ENCODE peak calls at places on chromosomes 11 and 22, in nine cellular contexts. One of them, this sample, is unnamed.

GRCh38 chr22:49207008-49207775 is 620.5 kb downstream of the BRD1 start:
- DNase-seq in NCI-H2171 treated with DMSO at 0.1 percent for 48 hours: no peak
- DNase-seq in DMS79 treated with DMSO at 0.1 percent for 48 hours: no peak
- DNase-seq in H54: no peak
- DNase-seq in aorta: peak
- DNase-seq in anterior cingulate cortex: no peak
- DNase-seq in stimulated activated CD4-positive, alpha-beta T cell treated with anti-CD3 and anti-CD28 coated beads, Interleukin-2, amount 100 ng/mL, for 48 hours: no peak
- DNase-seq in gastrocnemius medialis: no peak
- DNase-seq in NCI-H1092: no peak
- DNase-seq in this sample: no peak

GRCh38 chr22:50261615-50262459 is at the start of gene MAPK12:
- DNase-seq in NCI-H2171 treated with DMSO at 0.1 percent for 48 hours: peak
- DNase-seq in DMS79 treated with DMSO at 0.1 percent for 48 hours: peak
- DNase-seq in H54: peak
- DNase-seq in aorta: no peak
- DNase-seq in anterior cingulate cortex: no peak
- DNase-seq in stimulated activated CD4-positive, alpha-beta T cell treated with anti-CD3 and anti-CD28 coated beads, Interleukin-2, amount 100 ng/mL, for 48 hours: no peak
- DNase-seq in gastrocnemius medialis: peak
- DNase-seq in NCI-H1092: no peak
- DNase-seq in this sample: no peak

GRCh38 chr11:3959015-3959917 is 103.8 kb downstream of the STIM1 start:
- DNase-seq in NCI-H2171 treated with DMSO at 0.1 percent for 48 hours: no peak
- DNase-seq in DMS79 treated with DMSO at 0.1 percent for 48 hours: peak
- DNase-seq in H54: peak
- DNase-seq in aorta: no peak
- DNase-seq in anterior cingulate cortex: no peak
- DNase-seq in stimulated activated CD4-positive, alpha-beta T cell treated with anti-CD3 and anti-CD28 coated beads, Interleukin-2, amount 100 ng/mL, for 48 hours: no peak
- DNase-seq in gastrocnemius medialis: no peak
- DNase-seq in NCI-H1092: no peak
- DNase-seq in this sample: peak

GRCh38 chr11:13826505-13827278 is 135.8 kb upstream of the SPON1 start:
- DNase-seq in NCI-H2171 treated with DMSO at 0.1 percent for 48 hours: no peak
- DNase-seq in DMS79 treated with DMSO at 0.1 percent for 48 hours: no peak
- DNase-seq in H54: peak
- DNase-seq in aorta: no peak
- DNase-seq in anterior cingulate cortex: no peak
- DNase-seq in stimulated activated CD4-positive, alpha-beta T cell treated with anti-CD3 and anti-CD28 coated beads, Interleukin-2, amount 100 ng/mL, for 48 hours: no peak
- DNase-seq in gastrocnemius medialis: no peak
- DNase-seq in NCI-H1092: no peak
- DNase-seq in this sample: no peak

GRCh38 chr11:59614277-59615131 is 1.1 kb downstream of the OSBP start:
- DNase-seq in NCI-H2171 treated with DMSO at 0.1 percent for 48 hours: no peak
- DNase-seq in DMS79 treated with DMSO at 0.1 percent for 48 hours: no peak
- DNase-seq in H54: no peak
- DNase-seq in aorta: no peak
- DNase-seq in anterior cingulate cortex: no peak
- DNase-seq in stimulated activated CD4-positive, alpha-beta T cell treated with anti-CD3 and anti-CD28 coated beads, Interleukin-2, amount 100 ng/mL, for 48 hours: no peak
- DNase-seq in gastrocnemius medialis: no peak
- DNase-seq in NCI-H1092: no peak
- DNase-seq in this sample: peak

GRCh38 chr11:72712876-72713275 is 38.7 kb upstream of the PDE2A start:
- DNase-seq in NCI-H2171 treated with DMSO at 0.1 percent for 48 hours: no peak
- DNase-seq in DMS79 treated with DMSO at 0.1 percent for 48 hours: no peak
- DNase-seq in H54: no peak
- DNase-seq in aorta: no peak
- DNase-seq in anterior cingulate cortex: no peak
- DNase-seq in stimulated activated CD4-positive, alpha-beta T cell treated with anti-CD3 and anti-CD28 coated beads, Interleukin-2, amount 100 ng/mL, for 48 hours: no peak
- DNase-seq in gastrocnemius medialis: no peak
- DNase-seq in NCI-H1092: no peak
- DNase-seq in this sample: no peak

GRCh38 chr22:30602049-30602448 is 4.9 kb upstream of the TCN2 start:
- DNase-seq in NCI-H2171 treated with DMSO at 0.1 percent for 48 hours: peak
- DNase-seq in DMS79 treated with DMSO at 0.1 percent for 48 hours: no peak
- DNase-seq in H54: no peak
- DNase-seq in aorta: no peak
- DNase-seq in anterior cingulate cortex: no peak
- DNase-seq in stimulated activated CD4-positive, alpha-beta T cell treated with anti-CD3 and anti-CD28 coated beads, Interleukin-2, amount 100 ng/mL, for 48 hours: no peak
- DNase-seq in gastrocnemius medialis: no peak
- DNase-seq in NCI-H1092: no peak
- DNase-seq in this sample: peak

GRCh38 chr11:131688056-131688693 is 317.8 kb downstream of the NTM start:
- DNase-seq in NCI-H2171 treated with DMSO at 0.1 percent for 48 hours: no peak
- DNase-seq in DMS79 treated with DMSO at 0.1 percent for 48 hours: peak
- DNase-seq in H54: peak
- DNase-seq in aorta: peak
- DNase-seq in anterior cingulate cortex: peak
- DNase-seq in stimulated activated CD4-positive, alpha-beta T cell treated with anti-CD3 and anti-CD28 coated beads, Interleukin-2, amount 100 ng/mL, for 48 hours: peak
- DNase-seq in gastrocnemius medialis: no peak
- DNase-seq in NCI-H1092: peak
- DNase-seq in this sample: peak

GRCh38 chr11:128400382-128401203 is 186.8 kb downstream of the ETS1 start:
- DNase-seq in NCI-H2171 treated with DMSO at 0.1 percent for 48 hours: no peak
- DNase-seq in DMS79 treated with DMSO at 0.1 percent for 48 hours: no peak
- DNase-seq in H54: no peak
- DNase-seq in aorta: no peak
- DNase-seq in anterior cingulate cortex: no peak
- DNase-seq in stimulated activated CD4-positive, alpha-beta T cell treated with anti-CD3 and anti-CD28 coated beads, Interleukin-2, amount 100 ng/mL, for 48 hours: no peak
- DNase-seq in gastrocnemius medialis: no peak
- DNase-seq in NCI-H1092: no peak
- DNase-seq in this sample: no peak

GRCh38 chr11:8775341-8776133 is 92.9 kb downstream of the RPL27A start:
- DNase-seq in NCI-H2171 treated with DMSO at 0.1 percent for 48 hours: no peak
- DNase-seq in DMS79 treated with DMSO at 0.1 percent for 48 hours: no peak
- DNase-seq in H54: no peak
- DNase-seq in aorta: no peak
- DNase-seq in anterior cingulate cortex: no peak
- DNase-seq in stimulated activated CD4-positive, alpha-beta T cell treated with anti-CD3 and anti-CD28 coated beads, Interleukin-2, amount 100 ng/mL, for 48 hours: no peak
- DNase-seq in gastrocnemius medialis: peak
- DNase-seq in NCI-H1092: no peak
- DNase-seq in this sample: no peak

GRCh38 chr11:68282141-68282860 is 10.5 kb upstream of the C11orf24 start:
- DNase-seq in NCI-H2171 treated with DMSO at 0.1 percent for 48 hours: no peak
- DNase-seq in DMS79 treated with DMSO at 0.1 percent for 48 hours: no peak
- DNase-seq in H54: no peak
- DNase-seq in aorta: no peak
- DNase-seq in anterior cingulate cortex: no peak
- DNase-seq in stimulated activated CD4-positive, alpha-beta T cell treated with anti-CD3 and anti-CD28 coated beads, Interleukin-2, amount 100 ng/mL, for 48 hours: peak
- DNase-seq in gastrocnemius medialis: no peak
- DNase-seq in NCI-H1092: no peak
- DNase-seq in this sample: no peak

GRCh38 chr11:101129203-101129943 is at the start of gene PGR:
- DNase-seq in NCI-H2171 treated with DMSO at 0.1 percent for 48 hours: peak
- DNase-seq in DMS79 treated with DMSO at 0.1 percent for 48 hours: no peak
- DNase-seq in H54: no peak
- DNase-seq in aorta: peak
- DNase-seq in anterior cingulate cortex: no peak
- DNase-seq in stimulated activated CD4-positive, alpha-beta T cell treated with anti-CD3 and anti-CD28 coated beads, Interleukin-2, amount 100 ng/mL, for 48 hours: no peak
- DNase-seq in gastrocnemius medialis: no peak
- DNase-seq in NCI-H1092: no peak
- DNase-seq in this sample: peak

GRCh38 chr11:45518096-45518852 is 147.1 kb downstream of the CHST1 start:
- DNase-seq in NCI-H2171 treated with DMSO at 0.1 percent for 48 hours: peak
- DNase-seq in DMS79 treated with DMSO at 0.1 percent for 48 hours: no peak
- DNase-seq in H54: no peak
- DNase-seq in aorta: no peak
- DNase-seq in anterior cingulate cortex: no peak
- DNase-seq in stimulated activated CD4-positive, alpha-beta T cell treated with anti-CD3 and anti-CD28 coated beads, Interleukin-2, amount 100 ng/mL, for 48 hours: no peak
- DNase-seq in gastrocnemius medialis: no peak
- DNase-seq in NCI-H1092: no peak
- DNase-seq in this sample: peak

GRCh38 chr22:48494256-48494967 is 1333.3 kb downstream of the BRD1 start:
- DNase-seq in NCI-H2171 treated with DMSO at 0.1 percent for 48 hours: no peak
- DNase-seq in DMS79 treated with DMSO at 0.1 percent for 48 hours: no peak
- DNase-seq in H54: no peak
- DNase-seq in aorta: peak
- DNase-seq in anterior cingulate cortex: no peak
- DNase-seq in stimulated activated CD4-positive, alpha-beta T cell treated with anti-CD3 and anti-CD28 coated beads, Interleukin-2, amount 100 ng/mL, for 48 hours: no peak
- DNase-seq in gastrocnemius medialis: peak
- DNase-seq in NCI-H1092: no peak
- DNase-seq in this sample: no peak

GRCh38 chr11:59102259-59102765 is 4.7 kb upstream of the FAM111B start:
- DNase-seq in NCI-H2171 treated with DMSO at 0.1 percent for 48 hours: no peak
- DNase-seq in DMS79 treated with DMSO at 0.1 percent for 48 hours: peak
- DNase-seq in H54: no peak
- DNase-seq in aorta: peak
- DNase-seq in anterior cingulate cortex: no peak
- DNase-seq in stimulated activated CD4-positive, alpha-beta T cell treated with anti-CD3 and anti-CD28 coated beads, Interleukin-2, amount 100 ng/mL, for 48 hours: peak
- DNase-seq in gastrocnemius medialis: no peak
- DNase-seq in NCI-H1092: no peak
- DNase-seq in this sample: peak

GRCh38 chr22:34297536-34298120 is 377.4 kb upstream of the LARGE1 start:
- DNase-seq in NCI-H2171 treated with DMSO at 0.1 percent for 48 hours: no peak
- DNase-seq in DMS79 treated with DMSO at 0.1 percent for 48 hours: no peak
- DNase-seq in H54: no peak
- DNase-seq in aorta: no peak
- DNase-seq in anterior cingulate cortex: no peak
- DNase-seq in stimulated activated CD4-positive, alpha-beta T cell treated with anti-CD3 and anti-CD28 coated beads, Interleukin-2, amount 100 ng/mL, for 48 hours: no peak
- DNase-seq in gastrocnemius medialis: no peak
- DNase-seq in NCI-H1092: no peak
- DNase-seq in this sample: no peak

GRCh38 chr11:108223449-108224149 is 732 bp downstream of the ATM start:
- DNase-seq in NCI-H2171 treated with DMSO at 0.1 percent for 48 hours: no peak
- DNase-seq in DMS79 treated with DMSO at 0.1 percent for 48 hours: peak
- DNase-seq in H54: no peak
- DNase-seq in aorta: no peak
- DNase-seq in anterior cingulate cortex: no peak
- DNase-seq in stimulated activated CD4-positive, alpha-beta T cell treated with anti-CD3 and anti-CD28 coated beads, Interleukin-2, amount 100 ng/mL, for 48 hours: no peak
- DNase-seq in gastrocnemius medialis: no peak
- DNase-seq in NCI-H1092: no peak
- DNase-seq in this sample: peak

GRCh38 chr11:90911192-90911591 is 688.3 kb upstream of the CHORDC1 start:
- DNase-seq in NCI-H2171 treated with DMSO at 0.1 percent for 48 hours: no peak
- DNase-seq in DMS79 treated with DMSO at 0.1 percent for 48 hours: no peak
- DNase-seq in H54: no peak
- DNase-seq in aorta: no peak
- DNase-seq in anterior cingulate cortex: no peak
- DNase-seq in stimulated activated CD4-positive, alpha-beta T cell treated with anti-CD3 and anti-CD28 coated beads, Interleukin-2, amount 100 ng/mL, for 48 hours: no peak
- DNase-seq in gastrocnemius medialis: no peak
- DNase-seq in NCI-H1092: no peak
- DNase-seq in this sample: no peak

GRCh38 chr11:3096909-3097395 is 39.7 kb upstream of the CARS1 start:
- DNase-seq in NCI-H2171 treated with DMSO at 0.1 percent for 48 hours: no peak
- DNase-seq in DMS79 treated with DMSO at 0.1 percent for 48 hours: no peak
- DNase-seq in H54: no peak
- DNase-seq in aorta: no peak
- DNase-seq in anterior cingulate cortex: no peak
- DNase-seq in stimulated activated CD4-positive, alpha-beta T cell treated with anti-CD3 and anti-CD28 coated beads, Interleukin-2, amount 100 ng/mL, for 48 hours: no peak
- DNase-seq in gastrocnemius medialis: no peak
- DNase-seq in NCI-H1092: no peak
- DNase-seq in this sample: no peak

GRCh38 chr11:75286826-75287465 is 46.4 kb downstream of the TPBGL start:
- DNase-seq in NCI-H2171 treated with DMSO at 0.1 percent for 48 hours: no peak
- DNase-seq in DMS79 treated with DMSO at 0.1 percent for 48 hours: no peak
- DNase-seq in H54: no peak
- DNase-seq in aorta: no peak
- DNase-seq in anterior cingulate cortex: no peak
- DNase-seq in stimulated activated CD4-positive, alpha-beta T cell treated with anti-CD3 and anti-CD28 coated beads, Interleukin-2, amount 100 ng/mL, for 48 hours: no peak
- DNase-seq in gastrocnemius medialis: no peak
- DNase-seq in NCI-H1092: no peak
- DNase-seq in this sample: no peak